ENCODE peak calls at places on chromosomes 1 and 21, in seven cellular contexts. One of them, this sample, is unnamed.

GRCh38 chr1:234541281-234541975 is 62.4 kb upstream of the TARBP1 start:
- DNase-seq in cardiac muscle cell: no peak
- DNase-seq in breast epithelium: no peak
- DNase-seq in AG04450: no peak
- DNase-seq in left ventricle myocardium inferior: no peak
- DNase-seq in transverse colon: no peak
- DNase-seq in OCI-LY7: no peak
- DNase-seq in this sample: no peak

GRCh38 chr1:165355977-165356811 is at the start of gene LMX1A:
- DNase-seq in cardiac muscle cell: no peak
- DNase-seq in breast epithelium: no peak
- DNase-seq in AG04450: no peak
- DNase-seq in left ventricle myocardium inferior: no peak
- DNase-seq in transverse colon: peak; percentile 26
- DNase-seq in OCI-LY7: no peak
- DNase-seq in this sample: peak; percentile 40

GRCh38 chr1:56327195-56327594 is 252.2 kb downstream of the PLPP3 start:
- DNase-seq in cardiac muscle cell: no peak
- DNase-seq in breast epithelium: no peak
- DNase-seq in AG04450: no peak
- DNase-seq in left ventricle myocardium inferior: no peak
- DNase-seq in transverse colon: no peak
- DNase-seq in OCI-LY7: no peak
- DNase-seq in this sample: no peak

GRCh38 chr1:173937062-173937461 is 19.9 kb upstream of the SERPINC1 start:
- DNase-seq in cardiac muscle cell: no peak
- DNase-seq in breast epithelium: no peak
- DNase-seq in AG04450: no peak
- DNase-seq in left ventricle myocardium inferior: no peak
- DNase-seq in transverse colon: no peak
- DNase-seq in OCI-LY7: no peak
- DNase-seq in this sample: no peak

GRCh38 chr1:47502746-47503370 is 65.0 kb downstream of the FOXD2 start:
- DNase-seq in cardiac muscle cell: no peak
- DNase-seq in breast epithelium: no peak
- DNase-seq in AG04450: no peak
- DNase-seq in left ventricle myocardium inferior: no peak
- DNase-seq in transverse colon: no peak
- DNase-seq in OCI-LY7: no peak
- DNase-seq in this sample: no peak

GRCh38 chr1:109197163-109198042 is 16.3 kb upstream of the SARS1 start:
- DNase-seq in cardiac muscle cell: peak; percentile 71
- DNase-seq in breast epithelium: no peak
- DNase-seq in AG04450: peak; percentile 96
- DNase-seq in left ventricle myocardium inferior: peak; percentile 20
- DNase-seq in transverse colon: no peak
- DNase-seq in OCI-LY7: no peak
- DNase-seq in this sample: no peak

GRCh38 chr1:242728696-242729095 is 204.2 kb upstream of the PLD5 start:
- DNase-seq in cardiac muscle cell: no peak
- DNase-seq in breast epithelium: no peak
- DNase-seq in AG04450: no peak
- DNase-seq in left ventricle myocardium inferior: no peak
- DNase-seq in transverse colon: no peak
- DNase-seq in OCI-LY7: no peak
- DNase-seq in this sample: no peak

GRCh38 chr1:178530520-178530919 is 17.6 kb downstream of the TEX35 start:
- DNase-seq in cardiac muscle cell: no peak
- DNase-seq in breast epithelium: no peak
- DNase-seq in AG04450: no peak
- DNase-seq in left ventricle myocardium inferior: no peak
- DNase-seq in transverse colon: no peak
- DNase-seq in OCI-LY7: no peak
- DNase-seq in this sample: no peak

GRCh38 chr1:53080041-53080440 is 18.0 kb downstream of the PODN start:
- DNase-seq in cardiac muscle cell: no peak
- DNase-seq in breast epithelium: no peak
- DNase-seq in AG04450: no peak
- DNase-seq in left ventricle myocardium inferior: no peak
- DNase-seq in transverse colon: no peak
- DNase-seq in OCI-LY7: no peak
- DNase-seq in this sample: peak; percentile 4

GRCh38 chr1:38131024-38131585 is 84.5 kb upstream of the POU3F1 start:
- DNase-seq in cardiac muscle cell: no peak
- DNase-seq in breast epithelium: no peak
- DNase-seq in AG04450: no peak
- DNase-seq in left ventricle myocardium inferior: no peak
- DNase-seq in transverse colon: no peak
- DNase-seq in OCI-LY7: no peak
- DNase-seq in this sample: no peak

GRCh38 chr1:42454409-42454808 is 1.4 kb downstream of the ZMYND12 start:
- DNase-seq in cardiac muscle cell: no peak
- DNase-seq in breast epithelium: no peak
- DNase-seq in AG04450: no peak
- DNase-seq in left ventricle myocardium inferior: no peak
- DNase-seq in transverse colon: no peak
- DNase-seq in OCI-LY7: no peak
- DNase-seq in this sample: no peak

DNA sequence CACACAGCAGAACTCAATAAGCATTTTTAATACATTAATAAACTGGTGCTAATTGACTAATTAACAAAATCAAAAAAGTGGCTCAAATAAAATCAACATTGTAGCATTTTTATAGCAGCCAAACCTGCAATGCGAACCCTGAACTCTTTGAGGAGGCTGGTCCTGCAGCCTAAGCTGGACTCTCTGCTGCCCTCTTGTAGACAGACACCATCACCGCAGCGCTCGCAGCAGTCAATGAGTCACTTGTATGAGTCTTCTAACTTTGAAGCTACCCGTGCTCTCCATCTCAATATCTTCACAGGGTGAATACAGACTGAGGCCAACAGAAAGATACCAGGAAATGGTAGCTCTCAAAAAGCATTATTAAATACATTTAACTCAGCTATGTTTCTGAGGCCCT is 9.7 kb upstream of the KRTAP7-1 start:
- DNase-seq in cardiac muscle cell: peak; percentile 62
- DNase-seq in breast epithelium: no peak
- DNase-seq in AG04450: no peak
- DNase-seq in left ventricle myocardium inferior: no peak
- DNase-seq in transverse colon: peak; percentile 7
- DNase-seq in OCI-LY7: peak; percentile 7
- DNase-seq in this sample: no peak
- TF ChIP-seq CTCF in cardiac muscle cell: no peak
- TF ChIP-seq CTCF in breast epithelium: no peak
- TF ChIP-seq CTCF in AG04450: no peak
- TF ChIP-seq CTCF in left ventricle myocardium inferior: no peak
- TF ChIP-seq CTCF in transverse colon: no peak
- TF ChIP-seq CTCF in OCI-LY7: peak; percentile 52
- TF ChIP-seq CTCF in this sample: no peak

GRCh38 chr1:214603819-214604252 is 841 bp downstream of the CENPF start:
- DNase-seq in cardiac muscle cell: peak; percentile 13
- DNase-seq in breast epithelium: no peak
- DNase-seq in AG04450: no peak
- DNase-seq in left ventricle myocardium inferior: no peak
- DNase-seq in transverse colon: no peak
- DNase-seq in OCI-LY7: peak; percentile 25
- DNase-seq in this sample: no peak
- H3K4me3 ChIP-seq in cardiac muscle cell: peak overlapping the region; percentile 59
- H3K4me3 ChIP-seq in breast epithelium: peak overlapping the region; percentile 71
- H3K4me3 ChIP-seq in AG04450: peak overlapping the region; percentile 80
- H3K4me3 ChIP-seq in left ventricle myocardium inferior: peak overlapping the region; percentile 94
- H3K4me3 ChIP-seq in transverse colon: peak overlapping the region; percentile 68
- H3K4me3 ChIP-seq in OCI-LY7: peak overlapping the region; percentile 94
- H3K4me3 ChIP-seq in this sample: peak overlapping the region; percentile 76

DNA sequence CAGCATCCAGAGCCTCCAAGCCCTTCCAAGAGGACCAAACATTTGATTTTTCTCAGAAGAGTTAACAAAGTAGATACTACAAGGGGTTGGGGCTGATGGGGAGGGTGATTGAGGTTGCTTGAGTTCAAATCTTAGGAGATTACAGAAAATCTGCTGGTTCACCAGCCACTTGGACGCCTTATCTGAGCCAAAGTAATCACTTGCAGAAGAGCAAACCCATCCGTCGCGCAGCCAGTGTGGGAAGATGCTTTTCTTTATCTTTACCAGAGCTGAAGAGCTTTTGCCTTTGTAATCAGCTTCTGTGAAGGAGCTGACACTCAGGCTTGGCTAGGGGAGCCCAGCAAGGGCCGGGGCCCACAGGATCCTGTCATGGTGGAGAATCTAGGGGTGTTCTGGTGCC is 91.9 kb upstream of the CTTNBP2NL start:
- DNase-seq in cardiac muscle cell: no peak
- DNase-seq in breast epithelium: no peak
- DNase-seq in AG04450: no peak
- DNase-seq in left ventricle myocardium inferior: no peak
- DNase-seq in transverse colon: no peak
- DNase-seq in OCI-LY7: no peak
- DNase-seq in this sample: no peak
- H3K27ac ChIP-seq in cardiac muscle cell: no peak overlapping the region
- H3K27ac ChIP-seq in breast epithelium: no peak overlapping the region
- H3K27ac ChIP-seq in AG04450: no peak overlapping the region
- H3K27ac ChIP-seq in left ventricle myocardium inferior: no peak overlapping the region
- H3K27ac ChIP-seq in transverse colon: peak overlapping the region; percentile 7
- H3K27ac ChIP-seq in OCI-LY7: no peak overlapping the region
- H3K27ac ChIP-seq in this sample: no peak overlapping the region

GRCh38 chr1:30102605-30103004 is 620.8 kb downstream of the MATN1 start:
- DNase-seq in cardiac muscle cell: no peak
- DNase-seq in breast epithelium: no peak
- DNase-seq in AG04450: no peak
- DNase-seq in left ventricle myocardium inferior: no peak
- DNase-seq in transverse colon: no peak
- DNase-seq in OCI-LY7: no peak
- DNase-seq in this sample: no peak

GRCh38 chr1:30103708-30104107 is 619.7 kb downstream of the MATN1 start:
- DNase-seq in cardiac muscle cell: peak; percentile 13
- DNase-seq in breast epithelium: no peak
- DNase-seq in AG04450: no peak
- DNase-seq in left ventricle myocardium inferior: no peak
- DNase-seq in transverse colon: no peak
- DNase-seq in OCI-LY7: no peak
- DNase-seq in this sample: no peak

GRCh38 chr1:30104551-30104950 is 618.8 kb downstream of the MATN1 start:
- DNase-seq in cardiac muscle cell: no peak
- DNase-seq in breast epithelium: no peak
- DNase-seq in AG04450: no peak
- DNase-seq in left ventricle myocardium inferior: no peak
- DNase-seq in transverse colon: no peak
- DNase-seq in OCI-LY7: no peak
- DNase-seq in this sample: no peak

GRCh38 chr1:30109853-30110252 is 613.5 kb downstream of the MATN1 start:
- DNase-seq in cardiac muscle cell: no peak
- DNase-seq in breast epithelium: no peak
- DNase-seq in AG04450: peak; percentile 33
- DNase-seq in left ventricle myocardium inferior: no peak
- DNase-seq in transverse colon: no peak
- DNase-seq in OCI-LY7: no peak
- DNase-seq in this sample: peak; percentile 41

GRCh38 chr1:30106125-30106524 is 617.3 kb downstream of the MATN1 start:
- DNase-seq in cardiac muscle cell: peak; percentile 61
- DNase-seq in breast epithelium: no peak
- DNase-seq in AG04450: no peak
- DNase-seq in left ventricle myocardium inferior: peak; percentile 27
- DNase-seq in transverse colon: peak; percentile 20
- DNase-seq in OCI-LY7: peak; percentile 16
- DNase-seq in this sample: no peak
- TF ChIP-seq CTCF in cardiac muscle cell: peak; percentile 60
- TF ChIP-seq CTCF in breast epithelium: peak; percentile 13
- TF ChIP-seq CTCF in AG04450: peak; percentile 67
- TF ChIP-seq CTCF in left ventricle myocardium inferior: peak; percentile 62
- TF ChIP-seq CTCF in transverse colon: peak; percentile 35
- TF ChIP-seq CTCF in OCI-LY7: peak; percentile 64
- TF ChIP-seq CTCF in this sample: peak; percentile 37

GRCh38 chr1:193013005-193013404 is 46.2 kb downstream of the UCHL5 start:
- DNase-seq in cardiac muscle cell: no peak
- DNase-seq in breast epithelium: no peak
- DNase-seq in AG04450: peak; percentile 37
- DNase-seq in left ventricle myocardium inferior: no peak
- DNase-seq in transverse colon: no peak
- DNase-seq in OCI-LY7: no peak
- DNase-seq in this sample: no peak

GRCh38 chr1:193013707-193014106 is 45.5 kb downstream of the UCHL5 start:
- DNase-seq in cardiac muscle cell: no peak
- DNase-seq in breast epithelium: no peak
- DNase-seq in AG04450: no peak
- DNase-seq in left ventricle myocardium inferior: no peak
- DNase-seq in transverse colon: no peak
- DNase-seq in OCI-LY7: no peak
- DNase-seq in this sample: no peak

GRCh38 chr1:193011395-193011794 is 47.8 kb downstream of the UCHL5 start:
- DNase-seq in cardiac muscle cell: no peak
- DNase-seq in breast epithelium: no peak
- DNase-seq in AG04450: no peak
- DNase-seq in left ventricle myocardium inferior: no peak
- DNase-seq in transverse colon: no peak
- DNase-seq in OCI-LY7: no peak
- DNase-seq in this sample: no peak

GRCh38 chr1:193005785-193006184 is 53.4 kb downstream of the UCHL5 start:
- DNase-seq in cardiac muscle cell: no peak
- DNase-seq in breast epithelium: no peak
- DNase-seq in AG04450: no peak
- DNase-seq in left ventricle myocardium inferior: no peak
- DNase-seq in transverse colon: no peak
- DNase-seq in OCI-LY7: no peak
- DNase-seq in this sample: no peak

DNA sequence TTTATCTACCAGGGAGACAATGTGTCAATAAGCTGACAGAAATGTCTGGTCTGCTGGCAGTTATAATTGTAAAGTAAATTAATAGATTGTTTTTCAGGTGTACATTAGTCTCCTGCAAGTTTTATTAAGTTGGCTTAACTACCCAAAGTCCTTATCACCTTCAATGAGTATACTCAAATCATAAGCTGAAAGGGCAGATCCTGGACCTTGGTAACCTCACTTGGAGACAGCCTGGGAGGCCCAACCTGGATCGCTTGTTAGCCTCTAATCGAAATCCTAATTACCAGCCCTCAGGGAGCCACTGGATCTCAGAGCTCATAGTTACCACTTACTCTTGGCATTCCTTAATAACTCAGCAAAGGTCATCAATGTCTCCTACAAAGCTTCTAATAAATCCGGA is 49.7 kb downstream of the UCHL5 start:
- DNase-seq in cardiac muscle cell: no peak
- DNase-seq in breast epithelium: no peak
- DNase-seq in AG04450: no peak
- DNase-seq in left ventricle myocardium inferior: no peak
- DNase-seq in transverse colon: no peak
- DNase-seq in OCI-LY7: no peak
- DNase-seq in this sample: no peak
- H3K4me3 ChIP-seq in cardiac muscle cell: no peak overlapping the region
- H3K4me3 ChIP-seq in breast epithelium: no peak overlapping the region
- H3K4me3 ChIP-seq in AG04450: no peak overlapping the region
- H3K4me3 ChIP-seq in left ventricle myocardium inferior: no peak overlapping the region
- H3K4me3 ChIP-seq in transverse colon: no peak overlapping the region
- H3K4me3 ChIP-seq in OCI-LY7: no peak overlapping the region
- H3K4me3 ChIP-seq in this sample: no peak overlapping the region

This sample was measured in psoas muscle.